ENCODE peak calls at places on chromosomes 2 and 18, in five cellular contexts. T is lower lobe of right lung, J is left lung, W is tibial artery, D is endodermal cell. L is an unnamed sample. For H3K27me3, the result is how much of the 10 kb centered on the place peaks cover.

GRCh38 chr18:31407649-31408048 is 31.1 kb downstream of the DSG4 start:
- DNase-seq in D (no peak), T (no peak), J (no peak), W (no peak), L (no peak)

GRCh38 chr2:188503975-188504374 is 212.3 kb downstream of the GULP1 start:
- DNase-seq in J (no peak), W (no peak), D (no peak), T (no peak), L (no peak)

GRCh38 chr2:39991298-39991697 is 212.2 kb upstream of the THUMPD2 start:
- DNase-seq in J (no peak), W (no peak), D (no peak), T (no peak), L (no peak)

GRCh38 chr18:79872423-79872822 is 74.7 kb downstream of the KCNG2 start:
- DNase-seq in J (no peak), D (peak), W (no peak), T (no peak), L (no peak)

GRCh38 chr2:130762031-130762909 is 6.9 kb downstream of the AMER3 start:
- DNase-seq in D (no peak), W (no peak), J (peak), T (no peak), L (no peak)

GRCh38 chr2:173150963-173151362 is 75.3 kb downstream of the MAP3K20 start:
- DNase-seq in D (no peak), J (no peak), W (no peak), T (no peak), L (no peak)

GRCh38 chr18:47549141-47549540 is 297.7 kb upstream of the SKOR2 start:
- DNase-seq in T (no peak), D (no peak), W (no peak), J (no peak), L (no peak)

GRCh38 chr18:63590368-63590767 is 3.2 kb downstream of the SERPINB13 start:
- DNase-seq in W (no peak), D (no peak), J (no peak), T (peak), L (no peak)

GRCh38 chr2:33178209-33178608 is 231.5 kb downstream of the LTBP1 start:
- DNase-seq in D (no peak), T (no peak), W (no peak), J (no peak), L (no peak)

GRCh38 chr2:181785677-181786344 is 105.5 kb upstream of the NEUROD1 start:
- DNase-seq in J (no peak), T (no peak), D (no peak), W (no peak), L (no peak)

GRCh38 chr2:16645771-16646559 is 19.7 kb downstream of the CYRIA start:
- DNase-seq in J (no peak), D (no peak), T (no peak), W (no peak), L (no peak)

GRCh38 chr2:106782658-106783057 is 103.3 kb downstream of the ST6GAL2 start:
- DNase-seq in D (no peak), T (no peak), W (no peak), J (no peak), L (no peak)

GRCh38 chr2:221077241-221077640 is 494.9 kb downstream of the EPHA4 start:
- DNase-seq in W (no peak), T (no peak), D (no peak), J (no peak), L (no peak)

GRCh38 chr18:23619388-23619873 is 33.1 kb upstream of the NPC1 start:
- DNase-seq in J (peak), D (no peak), W (no peak), T (peak), L (no peak)

GRCh38 chr2:148483675-148484074 is 160.9 kb upstream of the EPC2 start:
- DNase-seq in D (no peak), T (no peak), W (no peak), J (no peak), L (peak)

GRCh38 chr18:45243347-45244095 is 371.8 kb upstream of the SLC14A2 start:
- DNase-seq in D (no peak), J (no peak), T (no peak), W (no peak), L (no peak)

GRCh38 chr18:45237639-45238038 is 377.6 kb upstream of the SLC14A2 start:
- DNase-seq in J (no peak), W (no peak), T (no peak), D (no peak), L (no peak)

GRCh38 chr18:45245036-45245638 is 370.1 kb upstream of the SLC14A2 start:
- DNase-seq in W (no peak), J (no peak), D (no peak), T (no peak), L (no peak)

DNA sequence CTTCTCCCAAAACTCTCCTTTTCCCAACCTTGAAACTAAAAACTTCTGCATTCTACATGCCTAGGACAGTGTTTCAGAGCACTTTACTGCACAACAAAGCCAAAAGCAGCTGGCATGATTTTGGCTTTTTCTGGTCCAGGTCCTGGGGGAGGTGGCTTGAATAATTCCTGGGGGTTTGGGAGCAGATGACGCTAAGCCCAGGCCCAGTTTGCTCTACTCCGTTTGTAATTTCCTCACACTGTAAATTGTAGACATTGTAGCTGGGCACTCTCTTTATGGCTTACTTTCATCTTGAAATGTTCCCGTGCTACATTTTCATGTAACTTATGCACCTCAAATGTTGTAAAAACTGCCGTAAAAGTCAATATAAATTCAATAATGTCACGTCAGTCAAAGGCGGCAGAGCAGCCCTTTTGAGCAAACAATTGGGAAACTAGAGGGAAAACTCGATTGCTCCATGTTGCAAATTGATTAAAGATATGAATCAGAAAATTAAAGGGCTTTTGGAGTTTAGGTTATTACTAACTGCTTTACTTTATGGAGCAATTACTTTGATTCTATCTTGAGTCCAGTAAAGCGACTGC is 373.2 kb upstream of the SLC14A2 start:
- DNase-seq in W (no peak), J (no peak), D (no peak), T (no peak), L (no peak)
- H3K27me3 ChIP-seq in W (under half), J (under half), D (under half), T (under half), L (under half)

GRCh38 chr2:218605438-218605837 is 2.3 kb upstream of the PLCD4 start:
- DNase-seq in W (no peak), T (no peak), J (no peak), D (no peak), L (peak)

GRCh38 chr2:218607436-218608115 is at the start of gene PLCD4:
- DNase-seq in T (no peak), D (peak), J (no peak), W (peak), L (peak)
- TF ChIP-seq CTCF in T (no peak), D (no peak), J (no peak), W (peak), L (peak)

GRCh38 chr2:235659767-235660322 is 166.0 kb downstream of the AGAP1 start:
- DNase-seq in T (no peak), D (no peak), W (no peak), J (no peak), L (no peak)
- H3K4me3 ChIP-seq in T (no peak), D (no peak), W (no peak), J (no peak), L (no peak)

DNA sequence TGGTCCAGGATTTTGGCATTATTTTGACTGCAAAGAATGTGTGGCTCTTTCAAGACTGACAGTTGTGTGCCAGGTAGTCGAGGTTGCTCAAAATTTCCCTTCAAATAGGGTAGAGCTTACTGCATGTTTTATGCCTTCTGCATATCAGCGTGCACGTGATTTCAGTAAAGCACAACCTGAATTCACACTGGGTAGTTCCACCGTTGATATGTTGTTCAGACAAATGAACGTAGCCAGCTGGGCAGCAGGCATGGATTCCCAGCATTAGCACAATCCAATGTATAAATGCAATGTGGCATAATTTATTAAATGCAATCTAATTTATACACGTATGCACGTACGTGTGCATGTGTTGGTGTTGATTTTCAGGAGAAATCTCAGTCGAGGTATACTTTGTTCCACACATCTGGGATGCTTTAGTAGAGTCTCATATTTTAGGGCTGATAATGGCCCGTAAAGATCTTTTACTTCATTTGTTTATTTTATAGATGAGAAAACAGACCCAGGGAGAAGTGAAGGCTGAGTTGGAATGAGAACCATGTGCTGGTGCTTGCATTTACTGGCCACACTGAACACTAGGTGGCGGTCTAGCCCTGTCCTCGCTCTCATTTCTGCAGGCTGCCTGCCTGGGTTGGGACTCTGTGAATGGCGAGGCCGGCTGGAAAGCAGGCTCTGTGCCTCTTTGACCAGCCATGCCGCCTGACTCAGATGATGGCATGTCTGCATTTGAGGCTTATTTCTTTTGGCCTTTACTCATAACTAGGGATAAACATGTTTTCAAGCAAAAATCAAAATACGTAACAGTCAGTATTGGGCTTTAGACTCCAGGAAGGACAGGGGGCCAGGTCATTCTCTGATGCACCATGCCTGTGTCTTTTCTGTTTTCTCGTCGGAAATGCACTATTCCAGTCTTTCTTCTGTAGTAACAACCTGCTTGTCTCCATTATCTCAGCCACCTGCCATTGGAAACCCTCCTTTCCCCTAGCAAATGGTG is 120.4 kb downstream of the RNF144A start:
- DNase-seq in J (no peak), W (peak), D (peak), T (peak), L (peak)
- H3K27me3 ChIP-seq in J (under half), W (under half), D (under half), T (under half), L (under half)

GRCh38 chr2:133705287-133705686 is 137.0 kb upstream of the NCKAP5 start:
- DNase-seq in J (no peak), W (no peak), T (no peak), D (no peak), L (no peak)
- TF ChIP-seq CTCF in J (no peak), W (no peak), T (no peak), D (no peak), L (no peak)

DNA sequence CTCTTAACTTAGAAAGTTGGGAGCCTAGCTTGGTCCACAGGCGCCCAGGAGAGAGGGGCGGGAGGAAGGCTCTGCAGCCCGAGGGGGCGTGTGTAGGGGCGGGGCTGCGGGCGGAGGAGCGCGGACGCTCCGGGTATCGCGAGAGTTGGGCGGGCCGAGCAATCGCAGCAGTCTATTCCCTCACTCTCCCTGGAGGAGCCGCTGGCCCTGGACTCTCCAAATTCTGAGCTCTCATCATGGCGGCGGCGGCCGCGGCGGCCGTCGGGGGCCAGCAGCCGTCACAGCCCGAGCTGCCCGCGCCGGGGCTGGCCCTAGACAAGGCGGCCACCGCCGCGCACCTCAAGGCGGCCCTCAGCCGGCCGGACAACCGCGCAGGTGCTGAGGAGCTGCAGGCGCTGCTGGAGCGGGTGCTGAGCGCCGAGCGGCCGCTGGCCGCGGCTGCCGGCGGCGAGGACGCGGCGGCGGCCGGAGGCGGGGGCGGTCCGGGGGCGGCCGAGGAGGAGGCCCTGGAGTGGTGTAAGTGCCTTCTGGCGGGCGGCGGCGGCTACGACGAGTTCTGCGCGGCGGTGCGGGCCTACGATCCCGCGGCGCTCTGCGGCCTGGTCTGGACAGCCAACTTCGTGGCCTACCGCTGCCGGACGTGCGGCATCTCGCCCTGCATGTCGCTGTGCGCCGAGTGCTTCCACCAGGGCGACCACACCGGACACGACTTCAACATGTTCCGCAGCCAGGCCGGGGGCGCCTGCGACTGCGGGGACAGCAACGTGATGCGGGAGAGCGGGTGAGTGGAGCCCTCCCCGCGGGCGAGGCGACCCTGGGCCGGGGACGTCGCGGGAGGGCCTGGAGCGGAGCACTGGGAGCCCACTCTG is at the start of gene UBR3:
- DNase-seq in J (peak), T (peak), D (peak), W (peak), L (peak)
- H3K4me3 ChIP-seq in J (peak), T (peak), D (peak), W (peak), L (peak)

DNA sequence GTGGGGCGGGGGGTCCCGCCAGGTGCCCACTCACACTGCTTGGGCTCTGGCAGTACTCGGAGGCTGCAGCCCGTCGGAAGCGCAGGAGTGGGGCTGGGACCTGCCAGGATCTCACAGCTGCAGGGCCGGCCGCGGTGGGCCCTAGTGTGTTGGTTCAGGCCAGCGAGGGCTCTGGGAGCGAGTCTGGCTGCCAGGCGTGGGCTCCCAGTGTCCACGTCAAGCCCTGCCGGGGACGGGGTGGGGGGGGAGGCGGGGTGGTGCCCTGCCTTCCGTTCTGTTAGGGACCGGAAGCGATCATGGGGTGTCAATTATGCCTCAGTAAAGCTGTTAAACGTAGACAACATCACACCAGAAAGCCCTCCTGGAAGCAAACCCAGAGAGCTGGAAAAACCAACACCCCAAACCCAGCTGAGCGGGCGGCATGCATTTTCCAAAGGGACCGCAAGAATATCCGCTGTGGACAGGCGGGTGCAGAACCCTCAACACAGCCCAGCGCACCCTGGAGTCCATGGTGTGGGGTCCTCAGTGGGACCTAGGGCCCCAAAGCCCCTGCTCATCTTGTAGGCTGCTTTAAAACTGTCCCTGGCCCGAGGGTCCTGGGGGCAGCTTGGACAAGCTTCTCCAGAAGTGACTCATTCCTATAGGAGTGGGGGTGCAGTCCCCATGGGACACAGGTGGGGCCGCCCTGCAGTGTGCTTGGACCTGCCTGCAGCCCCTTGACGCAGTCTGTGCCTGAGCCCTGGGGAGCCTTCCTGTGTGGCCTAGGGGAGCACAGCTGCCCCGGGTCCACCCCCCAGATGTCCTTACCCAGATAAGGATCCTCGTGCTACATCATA is 1.3 kb upstream of the HS6ST1 start:
- DNase-seq in W (peak), J (peak), T (peak), D (peak), L (no peak)
- H3K27me3 ChIP-seq in W (under half), J (under half), T (under half), D (under half), L (under half)

GRCh38 chr2:9771101-9771449 is 72.2 kb upstream of the TAF1B start:
- DNase-seq in J (no peak), D (no peak), W (peak), T (no peak), L (no peak)

GRCh38 chr2:9772035-9772998 is 71.0 kb upstream of the TAF1B start:
- DNase-seq in D (no peak), T (no peak), J (no peak), W (peak), L (no peak)

GRCh38 chr2:9770006-9770307 is 73.3 kb upstream of the TAF1B start:
- DNase-seq in J (no peak), W (no peak), D (no peak), T (no peak), L (no peak)

GRCh38 chr2:9770308-9771100 is 72.8 kb upstream of the TAF1B start:
- DNase-seq in T (no peak), W (peak), D (peak), J (peak), L (peak)

DNA sequence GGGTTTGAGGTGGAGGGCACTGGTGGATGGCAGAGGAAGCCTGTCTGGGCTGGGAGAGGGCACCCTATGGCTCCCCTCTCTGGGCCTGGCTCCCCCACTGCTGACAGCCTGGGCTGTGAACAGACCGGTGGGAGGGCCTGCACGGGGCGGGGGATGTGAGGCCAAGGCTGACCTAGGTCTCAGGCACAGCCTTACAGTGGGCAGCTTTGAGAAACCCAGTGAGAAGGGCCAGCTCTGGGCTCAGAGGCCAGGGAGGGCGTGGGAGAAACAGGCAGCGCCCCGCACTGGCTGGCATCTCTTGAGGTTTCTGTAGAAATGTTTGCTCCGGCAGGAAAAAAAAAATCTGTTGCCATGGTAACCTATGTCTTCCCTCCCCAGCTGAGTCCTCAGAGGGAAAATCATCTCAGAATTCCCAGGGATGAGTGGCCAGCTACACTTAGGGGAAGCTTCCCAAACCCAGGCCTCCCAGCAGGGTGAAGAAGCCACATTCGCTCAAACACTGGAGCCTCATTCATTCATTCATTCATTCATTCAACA is 71.7 kb upstream of the TAF1B start:
- DNase-seq in D (peak), J (peak), W (peak), T (no peak), L (no peak)
- TF ChIP-seq CTCF in D (no peak), J (no peak), W (no peak), T (no peak), L (no peak)